ENCODE peak calls at places on chromosome 1, in eight cellular contexts. One of them, this sample, is unnamed.

GRCh38 chr1:236039736-236040670 is 24.9 kb downstream of the NID1 start:
- DNase-seq in AG08396: peak
- DNase-seq in cardiac fibroblast: peak
- DNase-seq in NCI-H446: no peak
- DNase-seq in breast epithelium: no peak
- DNase-seq in AG09309: no peak
- DNase-seq in uterus: no peak
- DNase-seq in stimulated activated CD8-positive, alpha-beta memory T cell treated with anti-CD3 and anti-CD28 coated beads, Interleukin-4, amount 100 ng/mL, for 4 hours: no peak
- DNase-seq in this sample: no peak

GRCh38 chr1:43705334-43705733 is 2.0 kb upstream of the ST3GAL3 start:
- DNase-seq in cardiac fibroblast: no peak
- DNase-seq in AG08396: no peak
- DNase-seq in AG09309: no peak
- DNase-seq in stimulated activated CD8-positive, alpha-beta memory T cell treated with anti-CD3 and anti-CD28 coated beads, Interleukin-4, amount 100 ng/mL, for 4 hours: no peak
- DNase-seq in breast epithelium: no peak
- DNase-seq in uterus: no peak
- DNase-seq in NCI-H446: no peak
- DNase-seq in this sample: no peak

GRCh38 chr1:64686828-64687724 is 57.8 kb upstream of the RAVER2 start:
- DNase-seq in stimulated activated CD8-positive, alpha-beta memory T cell treated with anti-CD3 and anti-CD28 coated beads, Interleukin-4, amount 100 ng/mL, for 4 hours: peak
- DNase-seq in NCI-H446: peak
- DNase-seq in AG08396: peak
- DNase-seq in AG09309: peak
- DNase-seq in uterus: no peak
- DNase-seq in breast epithelium: no peak
- DNase-seq in cardiac fibroblast: peak
- DNase-seq in this sample: peak

GRCh38 chr1:201309420-201309819 is 26.1 kb downstream of the PKP1 start:
- DNase-seq in AG09309: no peak
- DNase-seq in stimulated activated CD8-positive, alpha-beta memory T cell treated with anti-CD3 and anti-CD28 coated beads, Interleukin-4, amount 100 ng/mL, for 4 hours: no peak
- DNase-seq in AG08396: peak
- DNase-seq in breast epithelium: peak
- DNase-seq in NCI-H446: no peak
- DNase-seq in cardiac fibroblast: peak
- DNase-seq in uterus: peak
- DNase-seq in this sample: peak

GRCh38 chr1:100868364-100868995 is 26.2 kb downstream of the EXTL2 start:
- DNase-seq in AG08396: no peak
- DNase-seq in cardiac fibroblast: peak
- DNase-seq in NCI-H446: peak
- DNase-seq in stimulated activated CD8-positive, alpha-beta memory T cell treated with anti-CD3 and anti-CD28 coated beads, Interleukin-4, amount 100 ng/mL, for 4 hours: no peak
- DNase-seq in AG09309: peak
- DNase-seq in breast epithelium: no peak
- DNase-seq in uterus: no peak
- DNase-seq in this sample: no peak

GRCh38 chr1:230430499-230430898 is 4.4 kb upstream of the PGBD5 start:
- DNase-seq in breast epithelium: no peak
- DNase-seq in stimulated activated CD8-positive, alpha-beta memory T cell treated with anti-CD3 and anti-CD28 coated beads, Interleukin-4, amount 100 ng/mL, for 4 hours: no peak
- DNase-seq in AG09309: no peak
- DNase-seq in cardiac fibroblast: no peak
- DNase-seq in NCI-H446: no peak
- DNase-seq in uterus: no peak
- DNase-seq in AG08396: no peak
- DNase-seq in this sample: no peak

GRCh38 chr1:13828454-13829151 is 128.6 kb downstream of the PRDM2 start:
- DNase-seq in AG08396: peak
- DNase-seq in AG09309: no peak
- DNase-seq in stimulated activated CD8-positive, alpha-beta memory T cell treated with anti-CD3 and anti-CD28 coated beads, Interleukin-4, amount 100 ng/mL, for 4 hours: no peak
- DNase-seq in cardiac fibroblast: peak
- DNase-seq in uterus: no peak
- DNase-seq in NCI-H446: no peak
- DNase-seq in breast epithelium: peak
- DNase-seq in this sample: no peak

GRCh38 chr1:228185641-228185965 is 20.0 kb downstream of the IBA57 start:
- DNase-seq in breast epithelium: no peak
- DNase-seq in AG08396: no peak
- DNase-seq in NCI-H446: no peak
- DNase-seq in stimulated activated CD8-positive, alpha-beta memory T cell treated with anti-CD3 and anti-CD28 coated beads, Interleukin-4, amount 100 ng/mL, for 4 hours: no peak
- DNase-seq in uterus: no peak
- DNase-seq in AG09309: no peak
- DNase-seq in cardiac fibroblast: no peak
- DNase-seq in this sample: no peak

GRCh38 chr1:226569879-226570547 is 21.4 kb downstream of the STUM start:
- DNase-seq in cardiac fibroblast: no peak
- DNase-seq in breast epithelium: no peak
- DNase-seq in AG09309: no peak
- DNase-seq in NCI-H446: no peak
- DNase-seq in AG08396: no peak
- DNase-seq in stimulated activated CD8-positive, alpha-beta memory T cell treated with anti-CD3 and anti-CD28 coated beads, Interleukin-4, amount 100 ng/mL, for 4 hours: no peak
- DNase-seq in uterus: no peak
- DNase-seq in this sample: peak

GRCh38 chr1:234774971-234775370 is 165.0 kb upstream of the IRF2BP2 start:
- DNase-seq in cardiac fibroblast: no peak
- DNase-seq in breast epithelium: no peak
- DNase-seq in AG09309: no peak
- DNase-seq in NCI-H446: no peak
- DNase-seq in uterus: no peak
- DNase-seq in stimulated activated CD8-positive, alpha-beta memory T cell treated with anti-CD3 and anti-CD28 coated beads, Interleukin-4, amount 100 ng/mL, for 4 hours: no peak
- DNase-seq in AG08396: no peak
- DNase-seq in this sample: no peak

GRCh38 chr1:67755619-67756018 is 70.6 kb downstream of the GADD45A start:
- DNase-seq in NCI-H446: no peak
- DNase-seq in AG08396: no peak
- DNase-seq in uterus: no peak
- DNase-seq in AG09309: no peak
- DNase-seq in cardiac fibroblast: no peak
- DNase-seq in stimulated activated CD8-positive, alpha-beta memory T cell treated with anti-CD3 and anti-CD28 coated beads, Interleukin-4, amount 100 ng/mL, for 4 hours: no peak
- DNase-seq in breast epithelium: no peak
- DNase-seq in this sample: no peak

GRCh38 chr1:30779294-30780071 is 21.9 kb upstream of the LAPTM5 start:
- DNase-seq in AG09309: no peak
- DNase-seq in cardiac fibroblast: peak
- DNase-seq in uterus: peak
- DNase-seq in stimulated activated CD8-positive, alpha-beta memory T cell treated with anti-CD3 and anti-CD28 coated beads, Interleukin-4, amount 100 ng/mL, for 4 hours: peak
- DNase-seq in NCI-H446: peak
- DNase-seq in AG08396: peak
- DNase-seq in breast epithelium: peak
- DNase-seq in this sample: peak

This sample was measured in hepatic stellate cell.